ENCODE peak calls at places on chromosomes 13 and 19, in eight cellular contexts. W is fibroblast of lung, Q is GM23248, J is neuronal stem cell, B is IMR-90, Z is H9, G is endodermal cell, M is K562. V is an unnamed sample.

GRCh38 chr13:26628706-26629105 is 71.2 kb downstream of the WASF3 start:
- DNase-seq in W (peak), Q (peak), J (no peak), B (peak), Z (peak), G (peak), M (no peak), V (no peak)

GRCh38 chr19:1122972-1123363 is 19.2 kb downstream of the GPX4 start:
- DNase-seq in W (peak), Q (peak), J (peak), B (peak), Z (peak), G (peak), M (peak), V (no peak)

GRCh38 chr19:19238126-19238894 is 26.6 kb downstream of the NCAN start:
- DNase-seq in W (no peak), Q (no peak), J (no peak), B (no peak), Z (no peak), G (no peak), M (no peak), V (no peak)

GRCh38 chr13:20546559-20546958 is 20.4 kb upstream of the IFT88 start:
- DNase-seq in W (no peak), Q (no peak), J (no peak), B (no peak), Z (no peak), G (no peak), M (no peak), V (no peak)

GRCh38 chr13:97275265-97275664 is 53.1 kb downstream of the MBNL2 start:
- DNase-seq in W (peak), Q (peak), J (no peak), B (peak), Z (no peak), G (no peak), M (no peak), V (no peak)

GRCh38 chr13:26971990-26972888 is 199.4 kb downstream of the USP12 start:
- DNase-seq in W (peak), Q (peak), J (peak), B (peak), Z (peak), G (peak), M (peak), V (no peak)

GRCh38 chr19:30719991-30720329 is 347.8 kb downstream of the ZNF536 start:
- DNase-seq in W (peak), Q (peak), J (no peak), B (no peak), Z (peak), G (peak), M (no peak), V (no peak)

GRCh38 chr13:97493471-97493870 is 59.5 kb downstream of the RAP2A start:
- DNase-seq in W (peak), Q (no peak), J (no peak), B (no peak), Z (no peak), G (no peak), M (no peak), V (no peak)

GRCh38 chr19:35940839-35941238 is 4.7 kb downstream of the LRFN3 start:
- DNase-seq in W (no peak), Q (no peak), J (no peak), B (no peak), Z (no peak), G (no peak), M (no peak), V (no peak)

GRCh38 chr19:10111405-10111811 is at the start of gene P2RY11:
- DNase-seq in W (no peak), Q (no peak), J (no peak), B (no peak), Z (no peak), G (no peak), M (no peak), V (no peak)

GRCh38 chr13:108549989-108550388 is 79.4 kb upstream of the MYO16 start:
- DNase-seq in W (no peak), Q (no peak), J (no peak), B (no peak), Z (no peak), G (no peak), M (no peak), V (no peak)

GRCh38 chr19:22332924-22333323 is 46.7 kb downstream of the ZNF729 start:
- DNase-seq in W (no peak), Q (peak), J (no peak), B (no peak), Z (no peak), G (no peak), M (no peak), V (no peak)

GRCh38 chr13:21053231-21053630 is 8.2 kb downstream of the LATS2 start:
- DNase-seq in W (no peak), Q (no peak), J (no peak), B (no peak), Z (no peak), G (no peak), M (no peak), V (no peak)

GRCh38 chr19:57803594-57804325 is 11.0 kb downstream of the ZNF552 start:
- DNase-seq in W (peak), Q (peak), J (peak), B (peak), Z (peak), G (peak), M (no peak), V (peak)

GRCh38 chr19:40596608-40597328 is 4.4 kb upstream of the LTBP4 start:
- DNase-seq in W (peak), Q (peak), J (no peak), B (peak), Z (peak), G (peak), M (peak), V (no peak)

GRCh38 chr19:13155472-13156284 is 5.5 kb downstream of the IER2 start:
- DNase-seq in W (peak), Q (peak), J (peak), B (peak), Z (peak), G (peak), M (peak), V (no peak)

GRCh38 chr13:51818771-51819511 is 15.0 kb upstream of the DHRS12 start:
- DNase-seq in W (peak), Q (peak), J (no peak), B (peak), Z (no peak), G (no peak), M (no peak), V (no peak)

GRCh38 chr19:43624933-43625332 is 5.5 kb upstream of the ZNF428 start:
- DNase-seq in W (peak), Q (peak), J (no peak), B (peak), Z (peak), G (peak), M (peak), V (no peak)

GRCh38 chr13:114203536-114203935 is 24.5 kb downstream of the CFAP97D2 start:
- DNase-seq in W (no peak), Q (no peak), J (no peak), B (no peak), Z (no peak), G (no peak), M (no peak), V (no peak)

GRCh38 chr19:9862897-9863296 is 27.8 kb downstream of the PIN1 start:
- DNase-seq in W (no peak), Q (no peak), J (no peak), B (no peak), Z (no peak), G (no peak), M (no peak), V (no peak)

GRCh38 chr13:19782049-19782726 is 557 bp downstream of the PSPC1 start:
- DNase-seq in W (peak), Q (peak), J (peak), B (peak), Z (no peak), G (peak), M (peak), V (no peak)

GRCh38 chr19:18607222-18608101 is 863 bp upstream of the CRLF1 start:
- DNase-seq in W (no peak), Q (peak), J (no peak), B (no peak), Z (no peak), G (peak), M (peak), V (no peak)

GRCh38 chr19:51421229-51422052 is 4.0 kb upstream of the SIGLEC10 start:
- DNase-seq in W (no peak), Q (no peak), J (no peak), B (no peak), Z (peak), G (no peak), M (no peak), V (no peak)

GRCh38 chr13:40599146-40599545 is 67.3 kb downstream of the FOXO1 start:
- DNase-seq in W (no peak), Q (no peak), J (no peak), B (no peak), Z (no peak), G (no peak), M (no peak), V (no peak)

GRCh38 chr19:2969104-2969504 is 8.3 kb upstream of the TLE6 start:
- DNase-seq in W (peak), Q (peak), J (no peak), B (no peak), Z (no peak), G (no peak), M (peak), V (no peak)

GRCh38 chr19:36245210-36246005 is 30.5 kb downstream of the ZNF146 start:
- DNase-seq in W (peak), Q (peak), J (peak), B (no peak), Z (peak), G (peak), M (no peak), V (no peak)

GRCh38 chr13:29893438-29893837 is 43.0 kb upstream of the UBL3 start:
- DNase-seq in W (no peak), Q (peak), J (no peak), B (peak), Z (no peak), G (no peak), M (no peak), V (no peak)

GRCh38 chr13:29897102-29897501 is 46.7 kb upstream of the UBL3 start:
- DNase-seq in W (no peak), Q (no peak), J (no peak), B (no peak), Z (no peak), G (no peak), M (no peak), V (no peak)

GRCh38 chr13:29888306-29888705 is 37.9 kb upstream of the UBL3 start:
- DNase-seq in W (peak), Q (peak), J (no peak), B (peak), Z (no peak), G (no peak), M (no peak), V (no peak)

GRCh38 chr13:29887651-29888050 is 37.2 kb upstream of the UBL3 start:
- DNase-seq in W (no peak), Q (no peak), J (no peak), B (no peak), Z (no peak), G (no peak), M (no peak), V (no peak)

GRCh38 chr13:29892149-29892548 is 41.7 kb upstream of the UBL3 start:
- DNase-seq in W (no peak), Q (no peak), J (no peak), B (no peak), Z (no peak), G (peak), M (no peak), V (no peak)
- H3K9ac ChIP-seq in W (no peak), Q (no peak), J (no peak), B (no peak), Z (no peak), G (no peak), M (no peak), V (no peak)

GRCh38 chr19:4868286-4868834 is 893 bp upstream of the PLIN3 start:
- DNase-seq in W (no peak), Q (no peak), J (no peak), B (no peak), Z (no peak), G (no peak), M (peak), V (no peak)
- H3K9ac ChIP-seq in W (no peak), Q (peak), J (no peak), B (no peak), Z (no peak), G (no peak), M (peak), V (no peak)

DNA sequence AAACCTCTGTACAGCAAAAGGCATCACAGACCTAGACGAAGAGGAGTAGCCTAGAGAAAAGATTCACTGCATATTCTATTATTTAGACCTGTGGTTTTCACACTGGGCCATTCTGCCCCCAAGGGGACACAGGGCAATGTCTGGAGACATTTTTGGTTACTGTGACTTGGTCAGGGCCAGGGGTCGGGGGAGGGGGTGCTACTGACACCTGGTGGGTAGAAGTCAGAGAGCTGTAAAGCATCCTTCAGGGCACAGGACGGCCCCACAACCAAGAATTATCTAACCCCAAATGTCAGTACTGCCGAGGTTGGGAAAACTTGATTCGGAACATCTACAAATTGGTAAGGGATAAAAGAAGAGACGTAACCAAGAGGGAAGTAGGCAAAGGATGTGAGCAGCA is 11.3 kb downstream of the ELAVL1 start:
- DNase-seq in W (no peak), Q (no peak), J (no peak), B (no peak), Z (peak), G (peak), M (peak), V (no peak)
- H3K9ac ChIP-seq in W (no peak), Q (no peak), J (no peak), B (no peak), Z (no peak), G (no peak), M (no peak), V (no peak)

DNA sequence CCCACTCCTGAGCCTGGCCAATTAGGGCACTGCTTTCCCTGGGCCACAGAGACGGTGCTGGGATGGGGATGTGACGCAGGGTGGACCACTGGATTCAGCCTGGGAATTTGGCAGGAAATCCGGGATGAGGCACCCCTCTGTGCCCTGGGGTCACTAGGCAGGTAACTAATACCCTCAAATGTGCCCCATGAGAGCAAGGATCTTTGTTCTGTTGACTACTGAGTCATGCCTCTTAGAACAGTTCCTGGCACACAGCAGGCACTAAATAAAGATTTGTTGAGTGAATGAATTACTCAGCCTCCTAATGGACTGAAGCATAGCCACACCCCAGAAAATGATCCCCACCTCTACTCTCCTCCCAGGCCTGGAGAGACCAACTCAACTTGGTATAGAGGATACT is 15.9 kb downstream of the OPA3 start:
- DNase-seq in W (peak), Q (peak), J (no peak), B (peak), Z (no peak), G (no peak), M (no peak), V (no peak)
- H3K9ac ChIP-seq in W (no peak), Q (peak), J (no peak), B (no peak), Z (no peak), G (no peak), M (no peak), V (no peak)

GRCh38 chr19:5125797-5126497 is 157.0 kb downstream of the KDM4B start:
- DNase-seq in W (no peak), Q (no peak), J (no peak), B (peak), Z (peak), G (peak), M (no peak), V (peak)
- H3K9ac ChIP-seq in W (no peak), Q (no peak), J (no peak), B (no peak), Z (no peak), G (no peak), M (no peak), V (peak)

DNA sequence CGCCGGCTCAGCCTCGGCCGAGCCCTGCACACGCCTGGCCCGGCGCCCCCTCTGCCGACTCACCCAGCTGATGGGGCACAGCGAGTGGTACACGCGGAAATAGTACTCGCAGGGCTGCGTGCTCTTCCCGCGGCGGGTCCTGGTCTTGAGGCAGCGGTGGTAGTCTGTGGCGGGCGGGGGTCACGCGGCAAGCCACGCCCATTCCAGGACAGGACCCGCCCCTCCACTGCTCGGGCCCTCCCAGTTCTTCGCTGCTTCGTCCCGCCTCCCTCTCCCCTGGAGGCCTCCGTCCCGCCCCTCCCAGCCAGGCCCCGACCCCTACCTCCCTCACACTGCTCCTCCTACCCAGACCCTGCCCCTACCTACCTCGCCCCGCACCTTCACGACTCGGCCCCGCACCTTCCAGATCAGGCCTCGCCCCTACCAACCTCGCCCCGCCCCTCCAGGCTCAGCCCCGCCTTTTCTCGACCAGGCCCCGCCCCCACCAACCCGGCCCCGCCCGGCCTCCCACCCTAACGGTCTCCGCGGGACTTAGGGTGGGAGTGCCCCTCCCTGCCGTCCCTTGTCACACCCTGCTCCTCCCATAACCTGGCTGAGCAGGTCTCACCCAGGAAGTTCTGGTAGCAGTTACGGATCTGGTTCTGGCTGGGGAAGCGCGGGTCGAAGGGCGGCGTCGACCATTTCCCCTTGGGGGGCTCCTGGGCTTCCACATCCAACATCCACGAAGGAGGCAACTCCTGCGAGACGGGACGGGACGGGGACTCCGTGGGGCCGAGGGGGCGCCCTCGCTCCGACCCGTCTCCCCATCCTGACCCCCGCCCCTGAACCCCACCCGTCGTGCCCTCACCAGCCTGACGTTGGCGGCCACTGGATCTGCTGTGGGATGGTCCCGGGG is 469 bp downstream of the COX6B2 start:
- DNase-seq in W (no peak), Q (peak), J (no peak), B (peak), Z (peak), G (peak), M (peak), V (no peak)
- H3K9ac ChIP-seq in W (no peak), Q (peak), J (peak), B (peak), Z (no peak), G (no peak), M (peak), V (peak)

GRCh38 chr13:60986301-60986700 is 429.3 kb downstream of the PCDH20 start:
- DNase-seq in W (no peak), Q (no peak), J (no peak), B (no peak), Z (no peak), G (no peak), M (no peak), V (no peak)

DNA sequence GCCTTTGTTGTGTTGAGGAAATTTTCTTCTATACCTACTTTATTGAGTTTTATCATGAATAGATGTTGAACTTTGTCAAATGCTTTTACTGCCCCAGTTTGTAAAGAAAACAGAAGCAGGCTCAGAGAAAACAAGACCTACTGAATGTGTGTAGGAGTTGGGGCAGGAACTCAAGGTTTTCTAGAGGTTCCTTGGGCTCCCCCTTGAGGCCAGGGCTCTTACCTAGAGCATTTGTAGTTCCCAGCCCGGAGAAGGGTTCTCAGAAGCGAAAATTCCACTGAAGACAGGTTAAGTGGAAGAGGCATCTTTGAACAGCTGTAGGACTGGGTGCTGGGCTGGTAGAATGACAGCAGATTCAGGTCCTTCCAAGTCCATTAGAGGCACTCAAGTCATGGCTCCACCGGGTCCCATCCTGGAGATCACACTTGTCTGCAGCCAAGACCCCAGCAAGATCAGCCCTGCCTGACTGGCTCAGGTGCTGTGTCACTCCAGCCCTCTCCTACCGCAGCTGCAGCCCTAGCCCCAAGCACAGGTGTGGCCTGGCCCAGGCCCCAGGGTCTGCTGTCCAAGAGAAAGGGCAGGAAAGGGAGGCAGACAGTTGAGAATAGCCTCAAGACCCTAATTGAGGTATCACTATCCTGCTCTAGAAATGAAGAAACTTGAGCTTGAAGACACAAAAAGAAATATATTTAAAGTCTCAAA is 425.5 kb downstream of the PCDH20 start:
- DNase-seq in W (no peak), Q (no peak), J (no peak), B (no peak), Z (peak), G (peak), M (no peak), V (no peak)
- H3K9ac ChIP-seq in W (no peak), Q (no peak), J (peak), B (no peak), Z (no peak), G (no peak), M (no peak), V (no peak)

DNA sequence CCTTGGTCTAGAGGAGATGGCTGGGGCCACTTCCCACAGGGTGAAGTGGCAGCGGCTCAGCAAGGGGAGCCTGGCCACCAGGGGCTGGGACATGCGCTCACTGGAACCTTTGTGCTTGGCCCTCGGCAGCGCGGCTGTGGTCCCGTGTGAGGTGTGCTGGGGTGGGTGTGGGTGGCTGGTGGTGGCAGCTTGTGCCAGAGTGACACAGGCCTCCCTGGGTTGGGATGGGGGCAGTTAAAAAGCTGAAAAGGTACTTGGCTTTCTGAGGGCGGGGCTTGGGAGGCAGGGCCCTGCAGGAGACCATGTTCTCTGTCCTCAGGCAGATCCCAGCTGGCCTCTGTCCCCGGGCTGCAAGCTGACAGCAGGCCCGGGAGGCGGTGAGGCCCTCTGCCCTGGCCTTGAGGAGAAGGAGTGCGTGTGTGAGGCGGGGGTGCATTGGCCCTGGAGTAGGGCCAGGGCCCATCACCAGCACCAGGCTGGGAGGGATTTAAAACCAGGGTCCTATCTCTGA is 17.3 kb downstream of the MPND start:
- DNase-seq in W (peak), Q (no peak), J (no peak), B (no peak), Z (peak), G (peak), M (no peak), V (no peak)
- H3K9ac ChIP-seq in W (no peak), Q (no peak), J (peak), B (no peak), Z (no peak), G (no peak), M (no peak), V (no peak)

GRCh38 chr13:113150545-113151365 is 7.7 kb upstream of the PROZ start:
- DNase-seq in W (no peak), Q (no peak), J (no peak), B (no peak), Z (peak), G (peak), M (no peak), V (no peak)
- H3K9ac ChIP-seq in W (no peak), Q (no peak), J (no peak), B (no peak), Z (no peak), G (no peak), M (no peak), V (no peak)

GRCh38 chr19:39125199-39125553 is 410 bp upstream of the PAK4 start:
- DNase-seq in W (no peak), Q (no peak), J (no peak), B (no peak), Z (no peak), G (no peak), M (no peak), V (no peak)
- H3K9ac ChIP-seq in W (no peak), Q (peak), J (no peak), B (no peak), Z (no peak), G (no peak), M (peak), V (no peak)